ENCODE peak calls at places on chromosomes 12 and 14, in eight cellular contexts. U, N, H, L, Z, X, V and R are unnamed samples.

GRCh38 chr12:26062006-26062405 is 62.8 kb downstream of the BHLHE41 start:
- DNase-seq in U (no peak), N (no peak), V (no peak), X (no peak), H (no peak), Z (no peak), L (no peak), R (no peak)

GRCh38 chr14:76834296-76834695 is 8.1 kb downstream of the LRRC74A start:
- DNase-seq in L (no peak), H (no peak), V (no peak), X (no peak), N (no peak), Z (no peak), U (no peak), R (no peak)

GRCh38 chr14:102187044-102187443 is 47.3 kb downstream of the WDR20 start:
- DNase-seq in H (no peak), Z (no peak), L (no peak), V (no peak), U (no peak), N (no peak), X (no peak), R (no peak)

GRCh38 chr14:102915292-102916110 is 7.0 kb upstream of the AMN start:
- DNase-seq in N (no peak), X (no peak), Z (no peak), H (no peak), V (no peak), L (no peak), U (no peak), R (no peak)

GRCh38 chr12:6725350-6725749 is 1.5 kb downstream of the COPS7A start:
- DNase-seq in V (no peak), H (no peak), U (no peak), X (no peak), Z (no peak), L (no peak), N (no peak), R (no peak)

GRCh38 chr12:93317227-93317626 is 60.5 kb upstream of the NUDT4 start:
- DNase-seq in H (no peak), V (peak; percentile 39), U (no peak), L (no peak), X (no peak), N (no peak), Z (no peak), R (no peak)

GRCh38 chr12:48003226-48004038 is 844 bp downstream of the COL2A1 start:
- DNase-seq in H (no peak), U (peak; percentile 72), N (no peak), X (peak; percentile 53), V (peak; percentile 33), L (no peak), Z (no peak), R (no peak)

GRCh38 chr12:111838353-111838752 is 3.7 kb upstream of the MAPKAPK5 start:
- DNase-seq in Z (no peak), N (no peak), V (no peak), X (no peak), L (no peak), H (no peak), U (no peak), R (no peak)

GRCh38 chr12:1552978-1553471 is 41.4 kb downstream of the FBXL14 start:
- DNase-seq in X (no peak), H (no peak), U (no peak), L (no peak), Z (no peak), V (no peak), N (no peak), R (no peak)

GRCh38 chr12:131098178-131098981 is 144.7 kb downstream of the ADGRD1 start:
- DNase-seq in Z (no peak), H (peak; percentile 4), V (no peak), X (no peak), N (no peak), L (peak; percentile 53), U (no peak), R (no peak)

GRCh38 chr12:121145221-121145620 is 12.5 kb downstream of the P2RX7 start:
- DNase-seq in X (no peak), N (no peak), U (no peak), L (no peak), V (peak; percentile 52), Z (no peak), H (no peak), R (no peak)

GRCh38 chr14:102272392-102272791 is 32.6 kb downstream of the MOK start:
- DNase-seq in V (no peak), X (no peak), Z (no peak), U (no peak), N (no peak), H (no peak), L (no peak), R (no peak)

GRCh38 chr12:76719171-76719631 is 44.7 kb upstream of the ZDHHC17 start:
- DNase-seq in H (no peak), V (no peak), X (no peak), L (no peak), U (no peak), Z (no peak), N (no peak), R (no peak)

GRCh38 chr12:104026841-104027599 is 23.0 kb downstream of the GLT8D2 start:
- DNase-seq in H (no peak), U (no peak), N (no peak), L (no peak), Z (no peak), V (no peak), X (no peak), R (no peak)

GRCh38 chr14:83433618-83434017 is 1900.0 kb upstream of the SEL1L start:
- DNase-seq in U (no peak), Z (no peak), H (no peak), V (no peak), L (no peak), X (no peak), N (no peak), R (no peak)

GRCh38 chr14:90109858-90110257 is 48.1 kb downstream of the KCNK13 start:
- DNase-seq in L (no peak), N (no peak), X (no peak), H (no peak), U (peak; percentile 29), V (peak; percentile 2), Z (no peak), R (no peak)

GRCh38 chr14:95101736-95102677 is 55.3 kb downstream of the DICER1 start:
- DNase-seq in N (no peak), V (no peak), X (no peak), L (no peak), U (no peak), Z (no peak), H (no peak), R (no peak)

GRCh38 chr14:101476931-101477553 is 84.3 kb upstream of the DIO3 start:
- DNase-seq in X (peak; percentile 73), N (no peak), H (no peak), U (peak; percentile 31), Z (no peak), L (peak; percentile 48), V (no peak), R (no peak)

GRCh38 chr12:120725151-120725658 is 421 bp upstream of the ACADS start:
- DNase-seq in H (no peak), N (no peak), U (peak; percentile 33), L (no peak), X (no peak), Z (no peak), V (no peak), R (no peak)

GRCh38 chr12:58413794-58414193 is 472.4 kb downstream of the ATP23 start:
- DNase-seq in U (no peak), L (no peak), H (no peak), N (no peak), V (no peak), Z (no peak), X (no peak), R (no peak)

GRCh38 chr12:43758247-43758727 is 303 bp downstream of the PUS7L start:
- DNase-seq in U (peak; percentile 43), L (peak; percentile 58), H (no peak), Z (peak; percentile 25), V (no peak), X (no peak), N (peak; percentile 17), R (no peak)

GRCh38 chr12:55842681-55843429 is at the start of gene MMP19:
- DNase-seq in H (no peak), V (no peak), U (no peak), X (no peak), N (no peak), Z (no peak), L (peak; percentile 21), R (no peak)

GRCh38 chr14:52072266-52072780 is 3.5 kb upstream of the NID2 start:
- DNase-seq in V (no peak), L (no peak), N (no peak), H (no peak), Z (no peak), X (no peak), U (peak; percentile 46), R (no peak)

GRCh38 chr12:55830601-55831406 is 1.4 kb upstream of the DNAJC14 start:
- DNase-seq in X (peak; percentile 69), U (peak; percentile 79), N (no peak), H (no peak), V (peak; percentile 85), L (peak; percentile 91), Z (peak; percentile 38), R (peak; percentile 41)

GRCh38 chr12:114838480-114838879 is 154.5 kb upstream of the TBX3 start:
- DNase-seq in U (peak; percentile 22), V (no peak), Z (no peak), H (no peak), N (no peak), L (no peak), X (no peak), R (no peak)

GRCh38 chr12:944201-944600 is 5.3 kb downstream of the RAD52 start:
- DNase-seq in U (no peak), N (no peak), Z (no peak), X (no peak), L (no peak), H (no peak), V (no peak), R (no peak)

GRCh38 chr12:42737364-42737763 is 147.8 kb upstream of the PRICKLE1 start:
- DNase-seq in U (no peak), V (no peak), Z (no peak), H (no peak), L (no peak), X (no peak), N (no peak), R (no peak)